ENCODE peak calls at places on chromosomes 16 and 17, in five cellular contexts. V is HCT116, N is tibial artery, R is osteoblast, L is heart left ventricle. A is an unnamed sample.
A peak's percentile ranks its signal among the peaks of the same experiment; 100 is the strongest.

GRCh38 chr17:70804161-70804560 is 634.8 kb downstream of the KCNJ2 start:
- DNase-seq in V (no peak), N (no peak), R (peak; percentile 34), L (no peak), A (no peak)

GRCh38 chr16:86669937-86670772 is 91.8 kb downstream of the FOXL1 start:
- DNase-seq in V (no peak), N (peak; percentile 47), R (no peak), L (peak; percentile 46), A (no peak)

GRCh38 chr16:610513-611381 is 20.0 kb upstream of the WFIKKN1 start:
- DNase-seq in V (no peak), N (no peak), R (peak; percentile 97), L (peak; percentile 58), A (no peak)

GRCh38 chr16:80804451-80805383 is at the start of gene CDYL2:
- DNase-seq in V (no peak), N (no peak), R (peak; percentile 98), L (peak; percentile 39), A (no peak)

GRCh38 chr17:67376509-67376891 is 581 bp upstream of the PITPNC1 start:
- DNase-seq in V (no peak), N (no peak), R (no peak), L (no peak), A (no peak)

GRCh38 chr17:74192950-74193781 is 10.3 kb upstream of the RPL38 start:
- DNase-seq in V (no peak), N (peak; percentile 77), R (peak; percentile 68), L (peak; percentile 63), A (peak; percentile 59)

GRCh38 chr17:45200701-45201100 is 21.0 kb upstream of the FMNL1 start:
- DNase-seq in V (no peak), N (peak; percentile 47), R (no peak), L (peak; percentile 54), A (no peak)

GRCh38 chr16:10883004-10883403 is 6.0 kb downstream of the CIITA start:
- DNase-seq in V (no peak), N (no peak), R (no peak), L (no peak), A (peak; percentile 72)

GRCh38 chr16:4082474-4083044 is 33.7 kb downstream of the ADCY9 start:
- DNase-seq in V (no peak), N (no peak), R (no peak), L (no peak), A (no peak)

GRCh38 chr16:81315271-81316175 is 761 bp downstream of the GAN start:
- DNase-seq in V (no peak), N (peak; percentile 29), R (peak; percentile 87), L (peak; percentile 65), A (peak; percentile 51)

GRCh38 chr16:84851192-84852127 is 31.7 kb downstream of the CRISPLD2 start:
- DNase-seq in V (no peak), N (no peak), R (peak; percentile 98), L (no peak), A (peak; percentile 64)

GRCh38 chr16:82082543-82083244 is 47.6 kb downstream of the HSD17B2 start:
- DNase-seq in V (peak; percentile 13), N (no peak), R (no peak), L (no peak), A (no peak)

GRCh38 chr16:21076186-21076883 is 74.3 kb downstream of the DNAH3 start:
- DNase-seq in V (no peak), N (no peak), R (no peak), L (no peak), A (no peak)

GRCh38 chr17:65544658-65545057 is 16.8 kb downstream of the AXIN2 start:
- DNase-seq in V (no peak), N (no peak), R (peak; percentile 13), L (peak; percentile 31), A (no peak)

GRCh38 chr16:68737046-68737729 is at the start of gene CDH1:
- DNase-seq in V (peak; percentile 73), N (no peak), R (peak; percentile 85), L (no peak), A (peak; percentile 98)

GRCh38 chr16:56094231-56094630 is 97.1 kb upstream of the GNAO1 start:
- DNase-seq in V (no peak), N (no peak), R (no peak), L (no peak), A (no peak)

GRCh38 chr17:48541574-48542113 is 3.3 kb downstream of the HOXB2 start:
- DNase-seq in V (no peak), N (no peak), R (peak; percentile 85), L (peak; percentile 66), A (no peak)

GRCh38 chr17:40418428-40418706 is 671 bp upstream of the TOP2A start:
- DNase-seq in V (no peak), N (no peak), R (no peak), L (no peak), A (no peak)

GRCh38 chr16:85330694-85331188 is 218.5 kb upstream of the CIBAR2 start:
- DNase-seq in V (peak; percentile 86), N (peak; percentile 51), R (peak; percentile 99), L (no peak), A (peak; percentile 81)

GRCh38 chr17:82492647-82493516 is 26.6 kb upstream of the FOXK2 start:
- DNase-seq in V (no peak), N (no peak), R (peak; percentile 96), L (no peak), A (no peak)

GRCh38 chr16:78227855-78228254 is 128.4 kb downstream of the WWOX start:
- DNase-seq in V (no peak), N (no peak), R (no peak), L (no peak), A (peak; percentile 56)
- TF ChIP-seq CTCF in V (peak; percentile 10), N (no peak), R (no peak), L (peak; percentile 49), A (peak; percentile 35)

GRCh38 chr16:2031081-2031577 is 4.4 kb downstream of the NHERF2 start:
- DNase-seq in V (no peak), N (no peak), R (no peak), L (peak; percentile 82), A (no peak)
- H3K4me1 ChIP-seq in V (peaks cover 22% of the 10 kb centered on the region), N (peaks cover 83% of the 10 kb centered on the region), R (peaks cover 46% of the 10 kb centered on the region), L (peaks cover 68% of the 10 kb centered on the region), A (peaks cover 27% of the 10 kb centered on the region)

GRCh38 chr17:51540151-51540550 is 279.8 kb downstream of the UTP18 start:
- DNase-seq in V (peak; percentile 26), N (no peak), R (no peak), L (no peak), A (no peak)
- TF ChIP-seq CTCF in V (peak; percentile 70), N (no peak), R (no peak), L (no peak), A (peak; percentile 16)

GRCh38 chr17:17698371-17698770 is 17.1 kb downstream of the RAI1 start:
- DNase-seq in V (no peak), N (no peak), R (peak; percentile 82), L (no peak), A (no peak)
- H3K4me1 ChIP-seq in V (peaks cover 79% of the 10 kb centered on the region), N (peaks cover 84% of the 10 kb centered on the region), R (peaks cover 51% of the 10 kb centered on the region), L (peaks cover 97% of the 10 kb centered on the region), A (peaks cover 14% of the 10 kb centered on the region)

GRCh38 chr16:12410842-12411490 is 392.7 kb downstream of the CPPED1 start:
- DNase-seq in V (no peak), N (no peak), R (peak; percentile 53), L (no peak), A (no peak)

GRCh38 chr16:12412890-12413289 is 390.8 kb downstream of the CPPED1 start:
- DNase-seq in V (no peak), N (no peak), R (no peak), L (no peak), A (no peak)

GRCh38 chr16:12409700-12410099 is 394.0 kb downstream of the CPPED1 start:
- DNase-seq in V (no peak), N (no peak), R (no peak), L (no peak), A (no peak)

GRCh38 chr16:12412252-12412651 is 391.4 kb downstream of the CPPED1 start:
- DNase-seq in V (no peak), N (no peak), R (no peak), L (no peak), A (no peak)

DNA sequence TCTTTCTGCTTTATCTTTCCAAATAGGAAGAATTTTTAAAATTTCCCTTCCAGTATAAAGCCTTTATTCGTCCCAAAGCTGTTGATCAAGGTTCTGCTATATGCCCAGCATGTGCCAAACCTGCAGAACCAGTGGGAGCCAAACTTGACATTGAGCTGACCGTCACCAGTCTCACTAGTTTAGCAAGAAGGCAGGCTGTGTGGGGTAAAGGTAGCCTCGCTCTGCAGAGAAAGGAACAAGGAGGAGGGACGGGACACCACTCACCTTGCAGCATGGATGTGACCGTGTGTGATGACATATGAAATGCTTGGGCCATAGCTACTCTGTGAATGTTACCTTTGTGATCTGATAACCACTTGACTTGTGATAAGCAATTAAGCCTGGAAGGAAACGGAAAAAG is 392.2 kb downstream of the CPPED1 start:
- DNase-seq in V (no peak), N (no peak), R (no peak), L (no peak), A (no peak)
- TF ChIP-seq CTCF in V (no peak), N (no peak), R (no peak), L (no peak), A (no peak)

DNA sequence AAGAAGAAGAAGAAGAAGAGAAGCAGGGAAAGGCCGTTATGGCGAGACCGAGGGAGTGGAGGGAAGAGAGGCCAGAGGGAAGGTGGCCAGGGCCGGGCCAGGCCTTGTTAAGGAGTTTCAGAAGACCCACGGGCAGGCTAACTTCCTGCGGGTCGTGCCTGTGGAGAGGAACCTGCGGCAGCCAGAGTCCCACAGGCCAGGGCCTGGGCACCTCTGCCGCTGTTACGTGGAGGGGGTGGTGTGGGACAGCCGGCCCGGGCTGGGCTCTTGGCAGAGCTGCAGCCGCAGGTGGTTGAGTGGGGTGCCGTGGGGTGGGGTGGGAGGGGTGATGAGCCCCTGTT is 5.5 kb downstream of the WDR81 start:
- DNase-seq in V (no peak), N (no peak), R (no peak), L (no peak), A (no peak)
- H3K4me1 ChIP-seq in V (peaks cover 18% of the 10 kb centered on the region), N (peaks cover 24% of the 10 kb centered on the region), R (peaks cover 5% of the 10 kb centered on the region), L (peaks cover 26% of the 10 kb centered on the region), A (no peaks in the 10 kb centered on the region)

DNA sequence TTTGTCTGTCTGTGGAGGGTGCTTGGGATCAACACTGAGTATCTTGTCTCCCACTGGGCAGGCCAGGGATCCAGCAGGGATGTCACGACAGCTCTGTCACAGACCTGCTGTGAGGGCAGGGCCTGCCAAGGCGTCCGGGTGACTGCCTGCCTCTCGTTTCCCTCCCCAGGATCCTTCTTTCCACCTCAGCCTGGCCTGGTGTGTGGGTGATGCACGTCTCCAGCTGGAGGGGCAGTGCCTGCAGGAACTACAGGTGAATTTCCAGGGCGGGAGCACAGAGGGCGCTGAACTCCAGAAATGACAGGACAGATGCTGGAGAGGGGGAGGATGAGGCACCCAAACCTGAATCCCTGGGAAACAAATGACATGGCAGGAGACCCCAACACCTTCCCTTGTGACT is 6.8 kb upstream of the MMP15 start:
- DNase-seq in V (no peak), N (no peak), R (peak; percentile 45), L (no peak), A (no peak)
- TF ChIP-seq CTCF in V (no peak), N (no peak), R (no peak), L (no peak), A (peak; percentile 20)

GRCh38 chr16:27752241-27752640 is 202.3 kb downstream of the KATNIP start:
- DNase-seq in V (no peak), N (no peak), R (peak; percentile 78), L (no peak), A (no peak)
- H3K4me1 ChIP-seq in V (peaks cover 13% of the 10 kb centered on the region), N (peaks cover 21% of the 10 kb centered on the region), R (peaks cover 6% of the 10 kb centered on the region), L (peaks cover 3% of the 10 kb centered on the region), A (no peaks in the 10 kb centered on the region)

A was measured in Caco-2.